ENCODE peak calls at places on chromosomes 16 and 17, in nine cellular contexts. P, D, Z, A, Q, R, G, N and B are unnamed samples.
A peak's percentile ranks its signal among the peaks of the same experiment; 100 is the strongest.

GRCh38 chr17:76678330-76678729 is 32.4 kb downstream of the MXRA7 start:
- DNase-seq in G (peak; percentile 57), Q (peak; percentile 51), D (no peak), Z (no peak), R (no peak), N (no peak), P (no peak), A (no peak), B (no peak)

GRCh38 chr17:60093694-60094093 is 15.0 kb upstream of the HEATR6 start:
- DNase-seq in N (no peak), D (no peak), Z (no peak), G (no peak), R (no peak), Q (no peak), A (no peak), P (no peak), B (no peak)

GRCh38 chr17:75783803-75784472 is 668 bp upstream of the UNK start:
- DNase-seq in P (no peak), A (no peak), Z (no peak), Q (no peak), N (no peak), D (no peak), G (peak; percentile 39), R (no peak), B (peak; percentile 79)

GRCh38 chr16:35196313-35196712 is 1736.9 kb downstream of the TP53TG3F start:
- DNase-seq in Z (no peak), R (no peak), A (no peak), N (no peak), D (no peak), Q (no peak), G (no peak), P (no peak), B (no peak)

GRCh38 chr17:79607941-79608728 is 2.7 kb downstream of the RBFOX3 start:
- DNase-seq in Z (peak; percentile 74), N (no peak), R (peak; percentile 56), D (no peak), Q (peak; percentile 54), P (peak; percentile 91), A (no peak), G (no peak), B (no peak)

GRCh38 chr17:59534583-59534982 is 30.8 kb upstream of the DHX40 start:
- DNase-seq in R (no peak), P (no peak), Q (peak; percentile 36), A (no peak), Z (no peak), G (no peak), N (no peak), D (no peak), B (peak; percentile 16)

GRCh38 chr17:4933646-4934045 is 1.6 kb downstream of the GP1BA start:
- DNase-seq in G (no peak), P (no peak), A (no peak), N (no peak), Z (no peak), Q (no peak), D (no peak), R (no peak), B (no peak)

GRCh38 chr17:68820476-68820824 is 134.7 kb downstream of the ABCA8 start:
- DNase-seq in G (no peak), R (no peak), P (no peak), Q (no peak), N (no peak), Z (no peak), A (no peak), D (no peak), B (no peak)

GRCh38 chr17:19285218-19285900 is 48.2 kb downstream of the EPN2 start:
- DNase-seq in N (no peak), R (no peak), P (no peak), A (no peak), D (no peak), Z (no peak), Q (no peak), G (no peak), B (no peak)

GRCh38 chr17:74513987-74514631 is 17.2 kb downstream of the CD300LB start:
- DNase-seq in G (peak; percentile 62), D (no peak), A (no peak), N (peak; percentile 7), R (peak; percentile 24), Z (peak; percentile 73), P (peak; percentile 67), Q (peak; percentile 51), B (peak; percentile 93)

GRCh38 chr17:35791681-35792350 is 3.6 kb downstream of the MMP28 start:
- DNase-seq in D (no peak), A (no peak), R (no peak), P (no peak), Q (no peak), Z (no peak), G (no peak), N (no peak), B (no peak)

GRCh38 chr16:28543072-28543471 is 4.3 kb upstream of the NUPR1 start:
- DNase-seq in D (peak; percentile 83), Z (no peak), G (no peak), Q (peak; percentile 76), A (no peak), P (no peak), R (no peak), N (peak; percentile 28), B (peak; percentile 73)

GRCh38 chr16:57284206-57284951 is at the start of gene PLLP:
- DNase-seq in G (peak; percentile 30), A (no peak), D (peak; percentile 41), Q (no peak), P (peak; percentile 58), N (peak; percentile 77), Z (peak; percentile 37), R (peak; percentile 41), B (peak; percentile 90)

GRCh38 chr16:53159781-53160436 is 105.1 kb downstream of the CHD9 start:
- DNase-seq in G (peak; percentile 29), D (no peak), Q (peak; percentile 77), R (peak; percentile 47), Z (peak; percentile 23), P (no peak), A (no peak), N (peak; percentile 34), B (peak; percentile 69)

GRCh38 chr17:77959926-77960521 is 1.5 kb downstream of the TNRC6C start:
- DNase-seq in R (no peak), A (no peak), Z (peak; percentile 21), G (peak; percentile 46), N (no peak), Q (no peak), D (no peak), P (peak; percentile 57), B (peak; percentile 59)

GRCh38 chr17:31008374-31009035 is 37.7 kb downstream of the RNF135 start:
- DNase-seq in Z (peak; percentile 38), G (peak; percentile 42), A (no peak), P (peak; percentile 84), N (no peak), Q (peak; percentile 59), D (peak; percentile 39), R (peak; percentile 46), B (peak; percentile 80)

GRCh38 chr16:73268311-73268997 is 220.5 kb upstream of the ZFHX3 start:
- DNase-seq in Z (no peak), D (no peak), G (no peak), R (peak; percentile 10), P (peak; percentile 59), N (no peak), A (peak; percentile 18), Q (no peak), B (peak; percentile 5)

GRCh38 chr17:27982688-27983087 is 59.8 kb upstream of the NLK start:
- DNase-seq in Z (no peak), A (no peak), N (no peak), R (no peak), G (no peak), P (no peak), D (no peak), Q (no peak), B (no peak)

GRCh38 chr16:6725634-6726331 is 606.9 kb upstream of the RBFOX1 start:
- DNase-seq in N (no peak), G (no peak), P (no peak), A (no peak), R (no peak), Z (no peak), Q (peak; percentile 12), D (no peak), B (no peak)

GRCh38 chr17:36470499-36470898 is 16.0 kb upstream of the ZNHIT3 start:
- DNase-seq in Z (no peak), A (no peak), N (no peak), D (no peak), R (no peak), G (no peak), P (no peak), Q (no peak), B (no peak)

GRCh38 chr17:61129876-61130275 is 269.8 kb upstream of the TBX2 start:
- DNase-seq in D (no peak), G (no peak), A (no peak), R (peak; percentile 16), N (no peak), Z (no peak), P (no peak), Q (no peak), B (no peak)